ENCODE peak calls at places on chromosomes 2 and 18, in four cellular contexts. F, V, M and O are unnamed samples.

GRCh38 chr2:145012214-145012670 is 492.3 kb upstream of the ZEB2 start:
- DNase-seq in F (peak; percentile 49), V (no peak), M (no peak), O (no peak)

GRCh38 chr2:38260469-38260868 is 116.6 kb downstream of the ATL2 start:
- DNase-seq in F (no peak), V (no peak), M (no peak), O (no peak)

GRCh38 chr2:178491612-178492011 is 11.4 kb downstream of the PLEKHA3 start:
- DNase-seq in F (no peak), V (no peak), M (no peak), O (no peak)

GRCh38 chr18:63444567-63444966 is 22.3 kb upstream of the VPS4B start:
- DNase-seq in F (peak; percentile 77), V (peak; percentile 79), M (no peak), O (peak; percentile 85)

GRCh38 chr2:239721991-239722759 is 303.0 kb downstream of the NDUFA10 start:
- DNase-seq in F (no peak), V (no peak), M (no peak), O (no peak)

GRCh38 chr2:37449686-37450392 is 105.4 kb downstream of the QPCT start:
- DNase-seq in F (no peak), V (no peak), M (no peak), O (no peak)

GRCh38 chr2:177363332-177363731 is 29.2 kb upstream of the AGPS start:
- DNase-seq in F (no peak), V (no peak), M (no peak), O (no peak)

GRCh38 chr2:134410831-134411231 is 157.0 kb downstream of the MGAT5 start:
- DNase-seq in F (peak; percentile 45), V (no peak), M (no peak), O (no peak)

GRCh38 chr2:240452471-240453256 is 17.2 kb downstream of the GPC1 start:
- DNase-seq in F (peak; percentile 57), V (peak; percentile 58), M (no peak), O (peak; percentile 19)

GRCh38 chr18:44564922-44565321 is 115.8 kb upstream of the SETBP1 start:
- DNase-seq in F (peak; percentile 19), V (peak; percentile 76), M (no peak), O (no peak)

GRCh38 chr2:21640046-21640445 is 516.3 kb downstream of the TDRD15 start:
- DNase-seq in F (no peak), V (no peak), M (no peak), O (no peak)

GRCh38 chr2:85551698-85552678 is 9.3 kb downstream of the GGCX start:
- DNase-seq in F (peak; percentile 79), V (peak; percentile 75), M (peak; percentile 60), O (peak; percentile 83)

GRCh38 chr2:69138793-69139510 is 126.0 kb downstream of the ANTXR1 start:
- DNase-seq in F (peak; percentile 83), V (peak; percentile 77), M (no peak), O (no peak)

GRCh38 chr2:205685314-205686230 is 3.3 kb downstream of the NRP2 start:
- DNase-seq in F (peak; percentile 55), V (peak; percentile 63), M (no peak), O (peak; percentile 29)

GRCh38 chr2:212271583-212271982 is 267.0 kb downstream of the ERBB4 start:
- DNase-seq in F (no peak), V (no peak), M (no peak), O (no peak)

GRCh38 chr2:212264227-212264626 is 274.4 kb downstream of the ERBB4 start:
- DNase-seq in F (no peak), V (no peak), M (no peak), O (no peak)

GRCh38 chr2:212265777-212266176 is 272.8 kb downstream of the ERBB4 start:
- DNase-seq in F (no peak), V (no peak), M (no peak), O (no peak)

DNA sequence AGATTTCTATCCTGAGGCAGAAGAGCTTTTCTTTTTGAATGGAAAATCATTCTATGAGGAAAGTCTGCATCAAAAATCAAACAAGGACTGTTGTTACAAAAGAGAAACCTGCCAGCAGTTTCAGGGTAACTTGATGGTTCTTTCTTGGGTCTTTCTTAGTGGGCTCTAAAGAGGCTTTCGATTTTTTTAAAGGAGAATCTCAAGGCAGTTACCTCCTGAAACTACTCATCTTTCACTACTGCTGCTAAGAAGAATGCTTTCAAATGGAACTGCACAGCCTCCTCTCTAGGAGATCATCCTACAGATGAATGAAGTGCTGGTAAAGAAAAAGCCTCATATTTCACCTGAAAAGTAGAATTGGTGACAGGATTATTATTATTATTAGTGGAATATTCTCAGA is 272.3 kb downstream of the ERBB4 start:
- DNase-seq in F (no peak), V (no peak), M (no peak), O (no peak)
- H3K4me3 ChIP-seq in F (no peak overlapping the region), V (no peak overlapping the region), M (no peak overlapping the region), O (no peak overlapping the region)

GRCh38 chr2:72139471-72139870 is 8.2 kb downstream of the CYP26B1 start:
- DNase-seq in F (no peak), V (no peak), M (no peak), O (no peak)
- H3K4me1 ChIP-seq in F (peaks cover 2% of the 10 kb centered on the region), V (peaks cover 34% of the 10 kb centered on the region), M (peaks cover 15% of the 10 kb centered on the region), O (no peaks in the 10 kb centered on the region)

DNA sequence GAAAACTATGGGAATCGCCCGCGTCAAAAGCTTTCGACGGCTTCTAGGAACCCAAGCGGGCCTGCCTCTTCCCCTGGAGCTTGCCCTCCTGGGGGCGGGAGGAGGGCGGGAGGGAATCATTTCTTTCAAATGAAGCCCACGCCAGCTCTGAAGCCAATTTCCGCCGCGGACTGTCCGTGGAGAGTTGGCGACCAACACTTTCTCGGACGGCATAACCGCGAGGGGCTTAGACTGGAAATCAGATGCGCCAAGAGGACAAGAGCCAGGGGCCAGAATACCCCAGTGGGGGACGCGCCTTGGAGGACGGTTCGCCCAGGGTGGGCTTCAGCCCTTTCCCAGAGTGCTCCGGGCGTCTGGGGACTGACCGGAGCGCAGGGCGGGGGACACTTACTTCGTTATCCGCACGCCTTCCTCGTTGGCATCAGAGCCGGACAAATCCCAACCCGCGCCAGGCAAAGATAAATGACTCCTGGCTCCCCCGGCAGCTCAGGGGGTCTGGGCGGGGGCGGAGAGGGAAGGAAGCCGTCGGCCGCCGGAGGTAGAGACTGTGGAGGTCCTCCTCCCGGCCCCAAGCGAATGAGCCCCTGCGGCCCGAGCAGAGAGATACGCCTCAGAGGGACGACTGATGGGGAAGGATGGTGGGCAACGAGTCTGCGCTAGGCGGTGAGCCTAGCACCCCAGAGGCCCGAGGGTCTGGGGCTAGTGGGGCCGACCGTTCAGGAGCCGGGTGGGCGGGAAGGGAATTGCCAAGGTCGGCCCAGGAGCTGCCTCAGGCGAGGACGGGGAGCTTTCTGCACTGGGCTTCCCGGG is 4.6 kb upstream of the SATB2 start:
- DNase-seq in F (no peak), V (no peak), M (no peak), O (no peak)
- TF ChIP-seq EZH2 in F (no peak), V (no peak), M (peak; percentile 92), O (no peak)

GRCh38 chr2:237431856-237432255 is 17.9 kb upstream of the COL6A3 start:
- DNase-seq in F (peak; percentile 28), V (no peak), M (no peak), O (no peak)

GRCh38 chr2:237434916-237435315 is 21.0 kb upstream of the COL6A3 start:
- DNase-seq in F (no peak), V (no peak), M (no peak), O (peak; percentile 73)

GRCh38 chr2:237431372-237431771 is 17.4 kb upstream of the COL6A3 start:
- DNase-seq in F (peak; percentile 69), V (no peak), M (no peak), O (no peak)

GRCh38 chr2:237433920-237434319 is 20.0 kb upstream of the COL6A3 start:
- DNase-seq in F (no peak), V (no peak), M (no peak), O (no peak)

GRCh38 chr2:237432484-237433092 is 18.6 kb upstream of the COL6A3 start:
- DNase-seq in F (peak; percentile 64), V (peak; percentile 64), M (no peak), O (no peak)
- H3K4me3 ChIP-seq in F (no peak overlapping the region), V (peak overlapping the region; percentile 22), M (no peak overlapping the region), O (no peak overlapping the region)

DNA sequence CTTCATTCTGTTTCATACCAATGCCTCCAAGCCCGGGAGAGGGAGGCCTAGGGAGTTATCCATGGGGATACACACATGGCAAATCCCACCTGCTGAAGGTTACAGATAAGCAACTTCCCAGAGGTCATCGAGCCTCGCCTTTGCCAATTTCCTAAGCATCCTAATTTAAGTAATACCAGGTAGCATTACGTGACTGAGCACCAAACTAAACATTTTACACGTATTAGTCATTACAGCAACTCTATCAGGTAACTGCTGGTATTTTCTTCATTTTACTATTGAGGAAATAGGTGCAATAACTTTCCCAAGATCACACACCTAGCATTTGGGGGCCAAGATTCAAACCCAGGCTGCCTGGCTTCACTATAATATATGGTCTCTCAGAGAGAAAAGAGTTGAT is 30.1 kb upstream of the BZW1 start:
- DNase-seq in F (no peak), V (peak; percentile 85), M (no peak), O (no peak)
- H3K4me1 ChIP-seq in F (peaks cover 6% of the 10 kb centered on the region), V (peaks cover 89% of the 10 kb centered on the region), M (no peaks in the 10 kb centered on the region), O (peaks cover 10% of the 10 kb centered on the region)

DNA sequence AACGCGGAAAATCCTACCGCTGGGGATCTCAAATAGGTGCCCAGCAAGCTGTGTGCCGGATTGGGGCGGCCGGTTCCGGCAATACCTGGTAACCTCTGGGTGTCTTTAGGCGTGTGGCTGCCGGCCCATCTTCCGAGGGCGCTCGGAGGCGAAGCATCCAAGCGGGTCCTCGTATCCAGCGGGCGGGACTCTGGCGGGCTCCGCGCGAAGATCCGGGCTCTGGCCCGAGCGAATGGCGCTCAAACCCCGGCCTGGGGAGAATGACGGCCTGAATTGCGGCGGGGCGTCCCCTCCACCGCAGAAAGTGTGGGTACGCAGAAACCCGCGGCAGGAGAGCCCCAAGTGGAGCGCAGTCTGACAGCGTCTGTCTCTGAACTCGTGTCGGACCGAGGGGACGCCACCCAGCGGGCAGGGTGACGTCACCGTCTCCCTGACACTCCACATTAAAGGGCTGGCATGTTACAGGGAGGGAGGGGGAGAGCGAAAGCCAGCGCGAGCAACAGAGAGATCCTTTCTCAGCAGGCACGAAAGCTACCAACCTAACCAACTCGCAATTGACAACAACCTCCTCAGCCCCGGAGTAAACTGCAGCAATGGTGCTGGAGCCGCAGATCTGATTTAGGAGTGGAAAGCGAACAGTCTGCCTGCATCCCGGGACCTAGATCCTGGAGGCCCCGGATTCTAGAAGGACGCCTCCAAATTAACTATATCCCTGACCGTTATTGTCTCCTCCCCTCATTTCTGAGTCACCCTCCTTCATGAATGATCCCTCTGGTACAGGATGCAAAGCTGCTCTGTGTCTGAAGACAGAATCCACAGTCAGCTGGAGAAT is at the start of gene SKOR2:
- DNase-seq in F (no peak), V (no peak), M (no peak), O (no peak)
- TF ChIP-seq EZH2 in F (peak; percentile 88), V (no peak), M (peak; percentile 81), O (peak; percentile 82)

GRCh38 chr2:56981554-56981953 is 797.8 kb downstream of the CCDC85A start:
- DNase-seq in F (no peak), V (no peak), M (no peak), O (no peak)

GRCh38 chr2:56985609-56986008 is 801.8 kb downstream of the CCDC85A start:
- DNase-seq in F (peak; percentile 2), V (no peak), M (no peak), O (no peak)
- H3K4me3 ChIP-seq in F (no peak overlapping the region), V (no peak overlapping the region), M (no peak overlapping the region), O (no peak overlapping the region)

DNA sequence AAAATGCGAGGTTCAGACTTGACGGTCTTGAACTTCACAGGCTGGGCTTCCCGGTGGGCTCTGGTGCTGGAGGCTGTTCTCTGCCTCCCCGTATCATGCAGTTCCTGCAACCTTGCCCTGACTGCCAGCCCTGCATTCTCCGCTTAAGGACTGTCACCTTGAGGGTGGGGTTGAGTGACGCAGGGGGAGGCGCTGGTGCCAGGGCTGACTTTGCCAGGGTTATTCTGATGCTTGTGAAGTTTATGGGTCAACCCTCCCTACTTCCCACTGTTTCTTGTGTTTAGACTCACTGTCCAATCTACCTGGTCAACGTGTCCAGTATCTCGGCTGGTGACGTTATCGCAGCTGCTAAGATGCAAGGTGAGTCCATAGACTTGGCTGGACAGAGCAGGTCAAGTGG is 37.5 kb upstream of the MAPRE3 start:
- DNase-seq in F (no peak), V (no peak), M (no peak), O (no peak)
- H3K4me1 ChIP-seq in F (no peaks in the 10 kb centered on the region), V (no peaks in the 10 kb centered on the region), M (no peaks in the 10 kb centered on the region), O (no peaks in the 10 kb centered on the region)